ENCODE peak calls at places on chromosome 2, in ten cellular contexts. One of them, this sample, is unnamed.

GRCh38 chr2:54560146-54560881 is 104.2 kb downstream of the SPTBN1 start:
- DNase-seq in astrocyte of the spinal cord: peak
- DNase-seq in GM04504: peak
- DNase-seq in GM23248: peak
- DNase-seq in heart left ventricle: no peak
- DNase-seq in stimulated activated CD8-positive, alpha-beta memory T cell treated with anti-CD3 and anti-CD28 coated beads, Interleukin-4, amount 100 ng/mL, for 48 hours: peak
- DNase-seq in bronchial epithelial cell: peak
- DNase-seq in stimulated activated CD4-positive, alpha-beta T cell treated with anti-CD3 and anti-CD28 coated beads, Interleukin-12 subunit alpha, Interleukin-12 subunit beta, amount 100 ng/mL, for 48 hours: no peak
- DNase-seq in T-helper 2 cell: no peak
- DNase-seq in MCF 10A: peak
- DNase-seq in this sample: peak

GRCh38 chr2:60826126-60826525 is 55.2 kb upstream of the REL start:
- DNase-seq in GM23248: peak
- DNase-seq in T-helper 2 cell: no peak
- DNase-seq in GM04504: no peak
- DNase-seq in bronchial epithelial cell: peak
- DNase-seq in stimulated activated CD8-positive, alpha-beta memory T cell treated with anti-CD3 and anti-CD28 coated beads, Interleukin-4, amount 100 ng/mL, for 48 hours: no peak
- DNase-seq in heart left ventricle: no peak
- DNase-seq in stimulated activated CD4-positive, alpha-beta T cell treated with anti-CD3 and anti-CD28 coated beads, Interleukin-12 subunit alpha, Interleukin-12 subunit beta, amount 100 ng/mL, for 48 hours: no peak
- DNase-seq in MCF 10A: no peak
- DNase-seq in astrocyte of the spinal cord: no peak
- DNase-seq in this sample: no peak

GRCh38 chr2:12819098-12819465 is 102.3 kb downstream of the TRIB2 start:
- DNase-seq in GM04504: peak
- DNase-seq in heart left ventricle: peak
- DNase-seq in bronchial epithelial cell: peak
- DNase-seq in stimulated activated CD8-positive, alpha-beta memory T cell treated with anti-CD3 and anti-CD28 coated beads, Interleukin-4, amount 100 ng/mL, for 48 hours: no peak
- DNase-seq in GM23248: peak
- DNase-seq in astrocyte of the spinal cord: peak
- DNase-seq in MCF 10A: peak
- DNase-seq in T-helper 2 cell: no peak
- DNase-seq in stimulated activated CD4-positive, alpha-beta T cell treated with anti-CD3 and anti-CD28 coated beads, Interleukin-12 subunit alpha, Interleukin-12 subunit beta, amount 100 ng/mL, for 48 hours: no peak
- DNase-seq in this sample: peak

GRCh38 chr2:195047955-195048354 is 609.1 kb upstream of the SLC39A10 start:
- DNase-seq in stimulated activated CD8-positive, alpha-beta memory T cell treated with anti-CD3 and anti-CD28 coated beads, Interleukin-4, amount 100 ng/mL, for 48 hours: no peak
- DNase-seq in MCF 10A: no peak
- DNase-seq in astrocyte of the spinal cord: no peak
- DNase-seq in stimulated activated CD4-positive, alpha-beta T cell treated with anti-CD3 and anti-CD28 coated beads, Interleukin-12 subunit alpha, Interleukin-12 subunit beta, amount 100 ng/mL, for 48 hours: no peak
- DNase-seq in T-helper 2 cell: no peak
- DNase-seq in GM04504: no peak
- DNase-seq in heart left ventricle: no peak
- DNase-seq in bronchial epithelial cell: no peak
- DNase-seq in GM23248: no peak
- DNase-seq in this sample: no peak

GRCh38 chr2:45172993-45173392 is 163.7 kb upstream of the SIX2 start:
- DNase-seq in stimulated activated CD4-positive, alpha-beta T cell treated with anti-CD3 and anti-CD28 coated beads, Interleukin-12 subunit alpha, Interleukin-12 subunit beta, amount 100 ng/mL, for 48 hours: no peak
- DNase-seq in GM23248: peak
- DNase-seq in bronchial epithelial cell: peak
- DNase-seq in GM04504: no peak
- DNase-seq in heart left ventricle: no peak
- DNase-seq in stimulated activated CD8-positive, alpha-beta memory T cell treated with anti-CD3 and anti-CD28 coated beads, Interleukin-4, amount 100 ng/mL, for 48 hours: no peak
- DNase-seq in astrocyte of the spinal cord: no peak
- DNase-seq in T-helper 2 cell: no peak
- DNase-seq in MCF 10A: no peak
- DNase-seq in this sample: no peak

GRCh38 chr2:15510131-15510530 is 51.0 kb downstream of the NBAS start:
- DNase-seq in astrocyte of the spinal cord: no peak
- DNase-seq in heart left ventricle: no peak
- DNase-seq in stimulated activated CD4-positive, alpha-beta T cell treated with anti-CD3 and anti-CD28 coated beads, Interleukin-12 subunit alpha, Interleukin-12 subunit beta, amount 100 ng/mL, for 48 hours: no peak
- DNase-seq in MCF 10A: no peak
- DNase-seq in T-helper 2 cell: no peak
- DNase-seq in bronchial epithelial cell: no peak
- DNase-seq in stimulated activated CD8-positive, alpha-beta memory T cell treated with anti-CD3 and anti-CD28 coated beads, Interleukin-4, amount 100 ng/mL, for 48 hours: no peak
- DNase-seq in GM23248: no peak
- DNase-seq in GM04504: no peak
- DNase-seq in this sample: no peak

GRCh38 chr2:235966396-235966795 is 201.8 kb downstream of the GBX2 start:
- DNase-seq in heart left ventricle: no peak
- DNase-seq in GM23248: no peak
- DNase-seq in GM04504: no peak
- DNase-seq in bronchial epithelial cell: no peak
- DNase-seq in stimulated activated CD4-positive, alpha-beta T cell treated with anti-CD3 and anti-CD28 coated beads, Interleukin-12 subunit alpha, Interleukin-12 subunit beta, amount 100 ng/mL, for 48 hours: no peak
- DNase-seq in stimulated activated CD8-positive, alpha-beta memory T cell treated with anti-CD3 and anti-CD28 coated beads, Interleukin-4, amount 100 ng/mL, for 48 hours: no peak
- DNase-seq in astrocyte of the spinal cord: no peak
- DNase-seq in MCF 10A: no peak
- DNase-seq in T-helper 2 cell: no peak
- DNase-seq in this sample: no peak

GRCh38 chr2:8249191-8249590 is 432.7 kb upstream of the ID2 start:
- DNase-seq in T-helper 2 cell: no peak
- DNase-seq in astrocyte of the spinal cord: no peak
- DNase-seq in stimulated activated CD4-positive, alpha-beta T cell treated with anti-CD3 and anti-CD28 coated beads, Interleukin-12 subunit alpha, Interleukin-12 subunit beta, amount 100 ng/mL, for 48 hours: no peak
- DNase-seq in MCF 10A: no peak
- DNase-seq in GM04504: no peak
- DNase-seq in stimulated activated CD8-positive, alpha-beta memory T cell treated with anti-CD3 and anti-CD28 coated beads, Interleukin-4, amount 100 ng/mL, for 48 hours: no peak
- DNase-seq in GM23248: peak
- DNase-seq in bronchial epithelial cell: no peak
- DNase-seq in heart left ventricle: no peak
- DNase-seq in this sample: no peak

GRCh38 chr2:229083606-229084349 is 187.3 kb downstream of the PID1 start:
- DNase-seq in GM23248: no peak
- DNase-seq in stimulated activated CD4-positive, alpha-beta T cell treated with anti-CD3 and anti-CD28 coated beads, Interleukin-12 subunit alpha, Interleukin-12 subunit beta, amount 100 ng/mL, for 48 hours: no peak
- DNase-seq in stimulated activated CD8-positive, alpha-beta memory T cell treated with anti-CD3 and anti-CD28 coated beads, Interleukin-4, amount 100 ng/mL, for 48 hours: no peak
- DNase-seq in MCF 10A: no peak
- DNase-seq in T-helper 2 cell: no peak
- DNase-seq in astrocyte of the spinal cord: no peak
- DNase-seq in bronchial epithelial cell: no peak
- DNase-seq in GM04504: no peak
- DNase-seq in heart left ventricle: peak
- DNase-seq in this sample: no peak

GRCh38 chr2:216108310-216108966 is 710 bp upstream of the XRCC5 start:
- DNase-seq in GM04504: no peak
- DNase-seq in stimulated activated CD8-positive, alpha-beta memory T cell treated with anti-CD3 and anti-CD28 coated beads, Interleukin-4, amount 100 ng/mL, for 48 hours: no peak
- DNase-seq in T-helper 2 cell: no peak
- DNase-seq in bronchial epithelial cell: no peak
- DNase-seq in GM23248: peak
- DNase-seq in astrocyte of the spinal cord: peak
- DNase-seq in heart left ventricle: no peak
- DNase-seq in stimulated activated CD4-positive, alpha-beta T cell treated with anti-CD3 and anti-CD28 coated beads, Interleukin-12 subunit alpha, Interleukin-12 subunit beta, amount 100 ng/mL, for 48 hours: no peak
- DNase-seq in MCF 10A: no peak
- DNase-seq in this sample: no peak

GRCh38 chr2:183242937-183243336 is 118.7 kb downstream of the NUP35 start:
- DNase-seq in bronchial epithelial cell: peak
- DNase-seq in heart left ventricle: no peak
- DNase-seq in MCF 10A: peak
- DNase-seq in stimulated activated CD8-positive, alpha-beta memory T cell treated with anti-CD3 and anti-CD28 coated beads, Interleukin-4, amount 100 ng/mL, for 48 hours: no peak
- DNase-seq in GM23248: peak
- DNase-seq in stimulated activated CD4-positive, alpha-beta T cell treated with anti-CD3 and anti-CD28 coated beads, Interleukin-12 subunit alpha, Interleukin-12 subunit beta, amount 100 ng/mL, for 48 hours: no peak
- DNase-seq in astrocyte of the spinal cord: peak
- DNase-seq in GM04504: no peak
- DNase-seq in T-helper 2 cell: no peak
- DNase-seq in this sample: no peak

GRCh38 chr2:128465246-128466170 is 146.8 kb upstream of the HS6ST1 start:
- DNase-seq in stimulated activated CD4-positive, alpha-beta T cell treated with anti-CD3 and anti-CD28 coated beads, Interleukin-12 subunit alpha, Interleukin-12 subunit beta, amount 100 ng/mL, for 48 hours: no peak
- DNase-seq in GM23248: no peak
- DNase-seq in MCF 10A: no peak
- DNase-seq in T-helper 2 cell: no peak
- DNase-seq in astrocyte of the spinal cord: no peak
- DNase-seq in bronchial epithelial cell: no peak
- DNase-seq in stimulated activated CD8-positive, alpha-beta memory T cell treated with anti-CD3 and anti-CD28 coated beads, Interleukin-4, amount 100 ng/mL, for 48 hours: no peak
- DNase-seq in GM04504: no peak
- DNase-seq in heart left ventricle: no peak
- DNase-seq in this sample: no peak

GRCh38 chr2:177796644-177797415 is 275.7 kb downstream of the PDE11A start:
- DNase-seq in stimulated activated CD4-positive, alpha-beta T cell treated with anti-CD3 and anti-CD28 coated beads, Interleukin-12 subunit alpha, Interleukin-12 subunit beta, amount 100 ng/mL, for 48 hours: no peak
- DNase-seq in T-helper 2 cell: no peak
- DNase-seq in MCF 10A: no peak
- DNase-seq in stimulated activated CD8-positive, alpha-beta memory T cell treated with anti-CD3 and anti-CD28 coated beads, Interleukin-4, amount 100 ng/mL, for 48 hours: no peak
- DNase-seq in GM23248: no peak
- DNase-seq in bronchial epithelial cell: no peak
- DNase-seq in astrocyte of the spinal cord: no peak
- DNase-seq in heart left ventricle: peak
- DNase-seq in GM04504: no peak
- DNase-seq in this sample: no peak

GRCh38 chr2:29222381-29223179 is 107.4 kb downstream of the CLIP4 start:
- DNase-seq in GM04504: no peak
- DNase-seq in MCF 10A: no peak
- DNase-seq in astrocyte of the spinal cord: no peak
- DNase-seq in stimulated activated CD8-positive, alpha-beta memory T cell treated with anti-CD3 and anti-CD28 coated beads, Interleukin-4, amount 100 ng/mL, for 48 hours: no peak
- DNase-seq in T-helper 2 cell: no peak
- DNase-seq in heart left ventricle: no peak
- DNase-seq in stimulated activated CD4-positive, alpha-beta T cell treated with anti-CD3 and anti-CD28 coated beads, Interleukin-12 subunit alpha, Interleukin-12 subunit beta, amount 100 ng/mL, for 48 hours: no peak
- DNase-seq in GM23248: no peak
- DNase-seq in bronchial epithelial cell: no peak
- DNase-seq in this sample: no peak

GRCh38 chr2:60852282-60852860 is 29.0 kb upstream of the REL start:
- DNase-seq in heart left ventricle: peak
- DNase-seq in T-helper 2 cell: no peak
- DNase-seq in bronchial epithelial cell: no peak
- DNase-seq in GM23248: no peak
- DNase-seq in GM04504: no peak
- DNase-seq in MCF 10A: no peak
- DNase-seq in stimulated activated CD8-positive, alpha-beta memory T cell treated with anti-CD3 and anti-CD28 coated beads, Interleukin-4, amount 100 ng/mL, for 48 hours: no peak
- DNase-seq in stimulated activated CD4-positive, alpha-beta T cell treated with anti-CD3 and anti-CD28 coated beads, Interleukin-12 subunit alpha, Interleukin-12 subunit beta, amount 100 ng/mL, for 48 hours: no peak
- DNase-seq in astrocyte of the spinal cord: no peak
- DNase-seq in this sample: no peak

GRCh38 chr2:109701362-109701761 is 87.2 kb downstream of the SOWAHC start:
- DNase-seq in GM23248: no peak
- DNase-seq in GM04504: no peak
- DNase-seq in MCF 10A: peak
- DNase-seq in astrocyte of the spinal cord: no peak
- DNase-seq in stimulated activated CD4-positive, alpha-beta T cell treated with anti-CD3 and anti-CD28 coated beads, Interleukin-12 subunit alpha, Interleukin-12 subunit beta, amount 100 ng/mL, for 48 hours: no peak
- DNase-seq in bronchial epithelial cell: no peak
- DNase-seq in T-helper 2 cell: no peak
- DNase-seq in stimulated activated CD8-positive, alpha-beta memory T cell treated with anti-CD3 and anti-CD28 coated beads, Interleukin-4, amount 100 ng/mL, for 48 hours: no peak
- DNase-seq in heart left ventricle: no peak
- DNase-seq in this sample: no peak

GRCh38 chr2:47065771-47066380 is 89.2 kb downstream of the STPG4 start:
- DNase-seq in GM23248: peak
- DNase-seq in stimulated activated CD4-positive, alpha-beta T cell treated with anti-CD3 and anti-CD28 coated beads, Interleukin-12 subunit alpha, Interleukin-12 subunit beta, amount 100 ng/mL, for 48 hours: no peak
- DNase-seq in bronchial epithelial cell: peak
- DNase-seq in astrocyte of the spinal cord: peak
- DNase-seq in GM04504: peak
- DNase-seq in stimulated activated CD8-positive, alpha-beta memory T cell treated with anti-CD3 and anti-CD28 coated beads, Interleukin-4, amount 100 ng/mL, for 48 hours: no peak
- DNase-seq in MCF 10A: peak
- DNase-seq in heart left ventricle: no peak
- DNase-seq in T-helper 2 cell: no peak
- DNase-seq in this sample: peak

GRCh38 chr2:203809084-203809521 is 58.5 kb upstream of the CTLA4 start:
- DNase-seq in astrocyte of the spinal cord: peak
- DNase-seq in T-helper 2 cell: no peak
- DNase-seq in stimulated activated CD4-positive, alpha-beta T cell treated with anti-CD3 and anti-CD28 coated beads, Interleukin-12 subunit alpha, Interleukin-12 subunit beta, amount 100 ng/mL, for 48 hours: no peak
- DNase-seq in GM23248: peak
- DNase-seq in GM04504: no peak
- DNase-seq in stimulated activated CD8-positive, alpha-beta memory T cell treated with anti-CD3 and anti-CD28 coated beads, Interleukin-4, amount 100 ng/mL, for 48 hours: no peak
- DNase-seq in bronchial epithelial cell: peak
- DNase-seq in heart left ventricle: no peak
- DNase-seq in MCF 10A: no peak
- DNase-seq in this sample: peak

GRCh38 chr2:96103906-96104861 is 12.2 kb downstream of the ADRA2B start:
- DNase-seq in GM23248: no peak
- DNase-seq in stimulated activated CD4-positive, alpha-beta T cell treated with anti-CD3 and anti-CD28 coated beads, Interleukin-12 subunit alpha, Interleukin-12 subunit beta, amount 100 ng/mL, for 48 hours: no peak
- DNase-seq in T-helper 2 cell: no peak
- DNase-seq in bronchial epithelial cell: no peak
- DNase-seq in MCF 10A: no peak
- DNase-seq in stimulated activated CD8-positive, alpha-beta memory T cell treated with anti-CD3 and anti-CD28 coated beads, Interleukin-4, amount 100 ng/mL, for 48 hours: peak
- DNase-seq in heart left ventricle: peak
- DNase-seq in GM04504: no peak
- DNase-seq in astrocyte of the spinal cord: no peak
- DNase-seq in this sample: no peak

GRCh38 chr2:74639550-74639949 is 8.6 kb downstream of the M1AP start:
- DNase-seq in T-helper 2 cell: no peak
- DNase-seq in stimulated activated CD4-positive, alpha-beta T cell treated with anti-CD3 and anti-CD28 coated beads, Interleukin-12 subunit alpha, Interleukin-12 subunit beta, amount 100 ng/mL, for 48 hours: no peak
- DNase-seq in stimulated activated CD8-positive, alpha-beta memory T cell treated with anti-CD3 and anti-CD28 coated beads, Interleukin-4, amount 100 ng/mL, for 48 hours: no peak
- DNase-seq in GM04504: no peak
- DNase-seq in MCF 10A: no peak
- DNase-seq in GM23248: no peak
- DNase-seq in bronchial epithelial cell: no peak
- DNase-seq in heart left ventricle: no peak
- DNase-seq in astrocyte of the spinal cord: no peak
- DNase-seq in this sample: no peak

GRCh38 chr2:28129955-28130695 is 239.6 kb downstream of the BABAM2 start:
- DNase-seq in GM23248: peak
- DNase-seq in MCF 10A: no peak
- DNase-seq in stimulated activated CD4-positive, alpha-beta T cell treated with anti-CD3 and anti-CD28 coated beads, Interleukin-12 subunit alpha, Interleukin-12 subunit beta, amount 100 ng/mL, for 48 hours: no peak
- DNase-seq in heart left ventricle: no peak
- DNase-seq in astrocyte of the spinal cord: peak
- DNase-seq in stimulated activated CD8-positive, alpha-beta memory T cell treated with anti-CD3 and anti-CD28 coated beads, Interleukin-4, amount 100 ng/mL, for 48 hours: no peak
- DNase-seq in GM04504: no peak
- DNase-seq in bronchial epithelial cell: no peak
- DNase-seq in T-helper 2 cell: no peak
- DNase-seq in this sample: peak

GRCh38 chr2:139992078-139992477 is 1211.9 kb upstream of the NXPH2 start:
- DNase-seq in astrocyte of the spinal cord: no peak
- DNase-seq in GM23248: no peak
- DNase-seq in stimulated activated CD4-positive, alpha-beta T cell treated with anti-CD3 and anti-CD28 coated beads, Interleukin-12 subunit alpha, Interleukin-12 subunit beta, amount 100 ng/mL, for 48 hours: no peak
- DNase-seq in heart left ventricle: no peak
- DNase-seq in T-helper 2 cell: no peak
- DNase-seq in GM04504: no peak
- DNase-seq in stimulated activated CD8-positive, alpha-beta memory T cell treated with anti-CD3 and anti-CD28 coated beads, Interleukin-4, amount 100 ng/mL, for 48 hours: no peak
- DNase-seq in MCF 10A: no peak
- DNase-seq in bronchial epithelial cell: no peak
- DNase-seq in this sample: no peak

GRCh38 chr2:238487134-238487533 is 60.4 kb downstream of the ASB1 start:
- DNase-seq in GM04504: no peak
- DNase-seq in heart left ventricle: no peak
- DNase-seq in astrocyte of the spinal cord: no peak
- DNase-seq in stimulated activated CD8-positive, alpha-beta memory T cell treated with anti-CD3 and anti-CD28 coated beads, Interleukin-4, amount 100 ng/mL, for 48 hours: no peak
- DNase-seq in stimulated activated CD4-positive, alpha-beta T cell treated with anti-CD3 and anti-CD28 coated beads, Interleukin-12 subunit alpha, Interleukin-12 subunit beta, amount 100 ng/mL, for 48 hours: no peak
- DNase-seq in T-helper 2 cell: no peak
- DNase-seq in GM23248: no peak
- DNase-seq in bronchial epithelial cell: no peak
- DNase-seq in MCF 10A: no peak
- DNase-seq in this sample: no peak

GRCh38 chr2:68537872-68538271 is 70.5 kb downstream of the APLF start:
- DNase-seq in heart left ventricle: no peak
- DNase-seq in astrocyte of the spinal cord: no peak
- DNase-seq in T-helper 2 cell: no peak
- DNase-seq in stimulated activated CD8-positive, alpha-beta memory T cell treated with anti-CD3 and anti-CD28 coated beads, Interleukin-4, amount 100 ng/mL, for 48 hours: no peak
- DNase-seq in bronchial epithelial cell: no peak
- DNase-seq in stimulated activated CD4-positive, alpha-beta T cell treated with anti-CD3 and anti-CD28 coated beads, Interleukin-12 subunit alpha, Interleukin-12 subunit beta, amount 100 ng/mL, for 48 hours: no peak
- DNase-seq in GM23248: peak
- DNase-seq in GM04504: peak
- DNase-seq in MCF 10A: no peak
- DNase-seq in this sample: no peak

This sample was measured in HFFc6.